ENCODE peak calls at places on chromosome 13, in four cellular contexts. O is endothelial cell, A is lower leg skin, V is left cardiac atrium. B is an unnamed sample.
A peak's percentile ranks its signal among the peaks of the same experiment; 100 is the strongest.

GRCh38 chr13:47220453-47221150 is 323.7 kb upstream of the HTR2A start:
- DNase-seq in O (no peak), A (no peak), V (no peak), B (no peak)

GRCh38 chr13:38283346-38283745 is 66.3 kb upstream of the UFM1 start:
- DNase-seq in O (no peak), A (no peak), V (no peak), B (no peak)

GRCh38 chr13:74026753-74027152 is 107.5 kb downstream of the KLF12 start:
- DNase-seq in O (peak; percentile 57), A (no peak), V (no peak), B (no peak)

GRCh38 chr13:28322256-28322895 is 172.6 kb downstream of the FLT1 start:
- DNase-seq in O (no peak), A (no peak), V (no peak), B (no peak)

GRCh38 chr13:76720827-76721226 is 165.4 kb downstream of the KCTD12 start:
- DNase-seq in O (no peak), A (no peak), V (no peak), B (no peak)

GRCh38 chr13:111049791-111050538 is 65.1 kb upstream of the ARHGEF7 start:
- DNase-seq in O (no peak), A (no peak), V (peak; percentile 43), B (no peak)

GRCh38 chr13:19057588-19058340 is 123.9 kb downstream of the TUBA3C start:
- DNase-seq in O (no peak), A (no peak), V (no peak), B (no peak)

GRCh38 chr13:91516799-91517198 is 118.4 kb downstream of the GPC5 start:
- DNase-seq in O (no peak), A (no peak), V (no peak), B (no peak)

GRCh38 chr13:33727356-33728083 is 90.4 kb upstream of the RFC3 start:
- DNase-seq in O (no peak), A (no peak), V (no peak), B (no peak)

GRCh38 chr13:52159159-52159982 is at the start of gene NEK3:
- DNase-seq in O (peak; percentile 79), A (peak; percentile 57), V (peak; percentile 81), B (no peak)

GRCh38 chr13:105278797-105279425 is 1256.6 kb downstream of the EFNB2 start:
- DNase-seq in O (peak; percentile 18), A (no peak), V (no peak), B (no peak)

GRCh38 chr13:114235697-114236096 is 1.0 kb downstream of the CDC16 start:
- DNase-seq in O (no peak), A (no peak), V (no peak), B (no peak)

GRCh38 chr13:98202026-98202425 is 25.0 kb upstream of the RNF113B start:
- DNase-seq in O (no peak), A (no peak), V (no peak), B (no peak)

GRCh38 chr13:33891196-33891742 is 73.3 kb downstream of the RFC3 start:
- DNase-seq in O (no peak), A (no peak), V (no peak), B (no peak)

GRCh38 chr13:52739468-52740071 is at the start of gene CNMD:
- DNase-seq in O (peak; percentile 8), A (no peak), V (no peak), B (no peak)

GRCh38 chr13:106561551-106562170 is 6.3 kb downstream of the ARGLU1 start:
- DNase-seq in O (no peak), A (no peak), V (peak; percentile 51), B (no peak)

GRCh38 chr13:46648166-46648607 is 95.2 kb downstream of the LRCH1 start:
- DNase-seq in O (no peak), A (no peak), V (no peak), B (no peak)

GRCh38 chr13:111371211-111371610 is 50.8 kb downstream of the TEX29 start:
- DNase-seq in O (no peak), A (no peak), V (no peak), B (no peak)

GRCh38 chr13:45339867-45340266 is 1.1 kb downstream of the TPT1 start:
- DNase-seq in O (no peak), A (no peak), V (no peak), B (no peak)

GRCh38 chr13:97264663-97265062 is 42.5 kb downstream of the MBNL2 start:
- DNase-seq in O (no peak), A (no peak), V (no peak), B (no peak)

GRCh38 chr13:57582032-57582431 is 49.5 kb upstream of the PCDH17 start:
- DNase-seq in O (no peak), A (no peak), V (no peak), B (no peak)

B was measured in omental fat pad.